ENCODE peak calls at places on chromosomes 3 and 15, in seven cellular contexts. F is H1, M is stomach, W is HL-60, H is breast epithelium, K is suprapubic skin, D is HCT116. B is an unnamed sample.
A peak's percentile ranks its signal among the peaks of the same experiment; 100 is the strongest.

GRCh38 chr3:108103040-108103751 is 12.4 kb upstream of the CD47 start:
- DNase-seq in F (no peak), M (no peak), W (peak; percentile 78), H (no peak), K (no peak), D (no peak), B (no peak)

GRCh38 chr3:64916937-64917336 is 229.1 kb upstream of the ADAMTS9 start:
- DNase-seq in F (no peak), M (no peak), W (no peak), H (no peak), K (no peak), D (no peak), B (no peak)

GRCh38 chr15:78949461-78949860 is 4.6 kb upstream of the CTSH start:
- DNase-seq in F (no peak), M (peak; percentile 44), W (no peak), H (no peak), K (no peak), D (no peak), B (no peak)

GRCh38 chr15:56353740-56354139 is 11.5 kb upstream of the TEX9 start:
- DNase-seq in F (no peak), M (no peak), W (no peak), H (no peak), K (no peak), D (no peak), B (no peak)

GRCh38 chr15:40285151-40285898 is 2.5 kb upstream of the ANKRD63 start:
- DNase-seq in F (no peak), M (no peak), W (no peak), H (no peak), K (no peak), D (no peak), B (no peak)

GRCh38 chr3:19139863-19140262 is 8.4 kb upstream of the KCNH8 start:
- DNase-seq in F (no peak), M (no peak), W (no peak), H (no peak), K (no peak), D (no peak), B (no peak)

GRCh38 chr3:18396428-18396827 is 28.7 kb downstream of the SATB1 start:
- DNase-seq in F (no peak), M (no peak), W (no peak), H (no peak), K (no peak), D (no peak), B (no peak)

GRCh38 chr15:89226359-89227221 is 5.2 kb upstream of the RLBP1 start:
- DNase-seq in F (no peak), M (no peak), W (no peak), H (no peak), K (no peak), D (no peak), B (no peak)

GRCh38 chr15:74174966-74175270 is 1.4 kb downstream of the ISLR start:
- DNase-seq in F (no peak), M (no peak), W (no peak), H (no peak), K (peak; percentile 76), D (no peak), B (peak; percentile 14)

GRCh38 chr15:74400915-74401757 is 32.6 kb downstream of the SEMA7A start:
- DNase-seq in F (no peak), M (no peak), W (no peak), H (no peak), K (no peak), D (no peak), B (no peak)

GRCh38 chr15:40443846-40444245 is 3.1 kb downstream of the BAHD1 start:
- DNase-seq in F (no peak), M (no peak), W (no peak), H (no peak), K (no peak), D (no peak), B (peak; percentile 37)

GRCh38 chr3:152620395-152620794 is 214.5 kb upstream of the P2RY1 start:
- DNase-seq in F (no peak), M (no peak), W (no peak), H (no peak), K (no peak), D (no peak), B (no peak)

GRCh38 chr3:110755345-110755744 is 316.3 kb upstream of the NECTIN3 start:
- DNase-seq in F (no peak), M (no peak), W (no peak), H (no peak), K (no peak), D (no peak), B (no peak)

GRCh38 chr3:168095611-168096209 is at the start of gene GOLIM4:
- DNase-seq in F (peak; percentile 80), M (peak; percentile 94), W (peak; percentile 97), H (peak; percentile 91), K (peak; percentile 95), D (peak; percentile 92), B (peak; percentile 96)
- TF ChIP-seq POLR2AphosphoS5 in F (no peak), M (peak; percentile 90), W (no peak), H (peak; percentile 34), K (no peak), D (no peak), B (peak; percentile 59)

GRCh38 chr15:72130272-72130671 is 12.1 kb downstream of the SENP8 start:
- DNase-seq in F (no peak), M (no peak), W (no peak), H (no peak), K (no peak), D (no peak), B (no peak)
- TF ChIP-seq POLR2AphosphoS5 in F (no peak), M (no peak), W (no peak), H (no peak), K (no peak), D (no peak), B (no peak)

DNA sequence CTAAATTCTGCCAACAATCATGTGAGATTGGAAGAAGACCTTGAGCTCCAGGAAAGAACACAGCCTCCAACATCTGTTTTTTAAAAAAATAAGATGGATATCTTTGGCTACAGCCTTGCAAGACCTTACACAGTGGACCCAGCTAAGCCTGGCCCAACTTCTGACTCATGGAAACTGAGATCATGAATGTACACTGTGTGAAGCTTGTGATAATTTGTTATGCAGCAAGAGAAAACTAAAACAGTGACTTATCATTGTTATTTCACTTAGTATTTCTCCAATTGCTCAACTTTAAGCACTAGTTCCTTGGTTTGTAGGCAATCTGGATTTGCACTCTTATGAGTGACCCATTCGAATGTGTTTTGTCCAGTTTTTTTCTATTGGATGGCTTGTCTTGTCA is 29.3 kb downstream of the SHQ1 start:
- DNase-seq in F (no peak), M (no peak), W (no peak), H (no peak), K (no peak), D (no peak), B (no peak)
- TF ChIP-seq POLR2AphosphoS5 in F (no peak), M (no peak), W (no peak), H (no peak), K (no peak), D (no peak), B (no peak)

GRCh38 chr3:50196253-50196801 is 4.9 kb downstream of the GNAT1 start:
- DNase-seq in F (no peak), M (no peak), W (no peak), H (no peak), K (no peak), D (no peak), B (no peak)

GRCh38 chr3:50195501-50196252 is 4.3 kb downstream of the GNAT1 start:
- DNase-seq in F (no peak), M (no peak), W (no peak), H (no peak), K (no peak), D (no peak), B (no peak)

GRCh38 chr3:50194128-50194902 is 2.9 kb downstream of the GNAT1 start:
- DNase-seq in F (no peak), M (peak; percentile 73), W (peak; percentile 62), H (peak; percentile 70), K (no peak), D (peak; percentile 49), B (peak; percentile 96)

GRCh38 chr3:50193746-50194127 is 2.3 kb downstream of the GNAT1 start:
- DNase-seq in F (no peak), M (no peak), W (no peak), H (no peak), K (no peak), D (no peak), B (no peak)

DNA sequence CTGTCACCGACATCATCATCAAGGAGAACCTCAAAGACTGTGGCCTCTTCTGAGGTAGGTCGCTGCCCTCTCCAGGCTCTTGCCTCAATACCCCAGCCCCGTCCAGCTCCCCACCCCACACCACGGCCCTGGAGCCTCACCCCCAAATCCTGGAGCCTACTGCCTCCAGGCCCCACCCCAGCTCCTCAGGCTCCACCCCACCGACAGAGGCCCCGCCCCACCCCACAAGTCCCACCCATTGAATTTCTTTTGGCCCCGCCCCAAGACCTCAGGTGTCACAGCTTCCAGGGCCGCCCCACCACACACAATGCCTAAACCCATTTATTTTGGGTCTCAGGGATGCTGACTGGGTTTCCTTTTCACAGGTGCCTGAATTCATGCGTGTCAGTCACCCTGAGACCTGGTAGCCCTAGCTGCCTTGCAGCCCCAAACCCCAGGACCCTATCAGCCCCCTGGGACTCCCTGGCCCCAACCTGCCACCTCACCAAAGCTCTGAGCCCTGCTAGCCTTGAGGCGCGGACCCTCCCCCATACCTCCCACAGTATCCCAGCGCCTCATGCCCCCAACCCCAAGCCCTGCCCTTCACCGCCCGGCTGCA is 3.6 kb downstream of the GNAT1 start:
- DNase-seq in F (no peak), M (no peak), W (no peak), H (no peak), K (no peak), D (peak; percentile 42), B (no peak)
- TF ChIP-seq POLR2AphosphoS5 in F (no peak), M (no peak), W (no peak), H (no peak), K (no peak), D (no peak), B (no peak)

GRCh38 chr3:168989396-168989795 is 674.1 kb downstream of the MECOM start:
- DNase-seq in F (no peak), M (peak; percentile 60), W (no peak), H (no peak), K (no peak), D (no peak), B (no peak)
- TF ChIP-seq POLR2AphosphoS5 in F (no peak), M (no peak), W (no peak), H (no peak), K (no peak), D (no peak), B (no peak)